ENCODE peak calls at places on chromosomes 12 and 14, in six cellular contexts. X is cardiac fibroblast; H is choroid plexus epithelial cell; K is CD4-positive, alpha-beta T cell; O is K562; Z is bronchial epithelial cell. T is an unnamed sample.

GRCh38 chr14:53035336-53035735 is 84.5 kb upstream of the FERMT2 start:
- DNase-seq in Z (no peak), H (no peak), X (no peak), O (no peak), K (no peak), T (no peak)

GRCh38 chr12:79535751-79536150 is 155.0 kb downstream of the PAWR start:
- DNase-seq in H (no peak), Z (no peak), K (no peak), X (no peak), O (no peak), T (no peak)

GRCh38 chr12:115761784-115762183 is 515.7 kb downstream of the MED13L start:
- DNase-seq in H (no peak), X (no peak), O (no peak), K (no peak), Z (no peak), T (no peak)

GRCh38 chr14:75079521-75079920 is 10.1 kb downstream of the ZC2HC1C start:
- DNase-seq in Z (no peak), H (no peak), X (no peak), K (no peak), O (no peak), T (no peak)

GRCh38 chr12:77795699-77796098 is 35.0 kb upstream of the NAV3 start:
- DNase-seq in K (no peak), Z (no peak), X (peak; percentile 61), O (no peak), H (peak; percentile 76), T (no peak)

GRCh38 chr14:101721951-101722661 is 39.4 kb upstream of the PPP2R5C start:
- DNase-seq in X (peak; percentile 25), H (peak; percentile 39), K (peak; percentile 72), Z (no peak), O (no peak), T (no peak)

GRCh38 chr12:86194721-86195120 is 61.5 kb downstream of the MGAT4C start:
- DNase-seq in Z (no peak), H (no peak), K (no peak), O (no peak), X (no peak), T (no peak)

GRCh38 chr14:35338731-35339405 is 46.7 kb downstream of the PSMA6 start:
- DNase-seq in K (no peak), H (no peak), O (no peak), X (no peak), Z (no peak), T (no peak)

GRCh38 chr14:74542056-74542685 is 48.6 kb downstream of the ISCA2 start:
- DNase-seq in H (no peak), K (no peak), Z (no peak), O (no peak), X (no peak), T (no peak)

GRCh38 chr14:87944987-87945604 is 47.9 kb downstream of the GALC start:
- DNase-seq in X (peak; percentile 80), Z (peak; percentile 57), K (no peak), H (peak; percentile 87), O (peak; percentile 19), T (no peak)

GRCh38 chr12:22312336-22312735 is 22.2 kb downstream of the ST8SIA1 start:
- DNase-seq in H (peak; percentile 1), O (no peak), K (no peak), X (peak; percentile 95), Z (peak; percentile 79), T (no peak)

GRCh38 chr12:40762072-40762471 is 69.8 kb downstream of the CNTN1 start:
- DNase-seq in H (no peak), O (no peak), K (no peak), Z (no peak), X (no peak), T (no peak)

GRCh38 chr12:116194935-116195431 is 82.5 kb downstream of the MED13L start:
- DNase-seq in H (no peak), Z (no peak), X (no peak), K (no peak), O (no peak), T (no peak)

GRCh38 chr12:120488057-120488660 is 7.8 kb upstream of the DYNLL1 start:
- DNase-seq in H (no peak), K (no peak), O (peak; percentile 43), Z (no peak), X (no peak), T (no peak)

GRCh38 chr12:116910645-116911449 is at the start of gene FBXW8:
- DNase-seq in H (peak; percentile 72), O (peak; percentile 92), Z (peak; percentile 20), K (peak; percentile 66), X (peak; percentile 75), T (peak; percentile 72)

GRCh38 chr14:73843296-73843695 is 8.3 kb upstream of the PTGR2 start:
- DNase-seq in K (no peak), X (no peak), Z (no peak), O (no peak), H (no peak), T (no peak)

GRCh38 chr12:119460876-119461275 is 126.3 kb downstream of the CCDC60 start:
- DNase-seq in X (no peak), O (no peak), K (no peak), Z (no peak), H (no peak), T (no peak)

GRCh38 chr14:54335569-54336155 is 61.1 kb upstream of the CDKN3 start:
- DNase-seq in Z (no peak), K (no peak), O (no peak), H (no peak), X (no peak), T (no peak)

GRCh38 chr14:105312973-105313372 is 1.6 kb upstream of the PACS2 start:
- DNase-seq in Z (no peak), O (no peak), X (no peak), K (no peak), H (no peak), T (no peak)

GRCh38 chr12:105864316-105864715 is 274.4 kb downstream of the NUAK1 start:
- DNase-seq in K (no peak), H (no peak), X (no peak), O (no peak), Z (no peak), T (no peak)

GRCh38 chr12:67220065-67220464 is 49.1 kb upstream of the CAND1 start:
- DNase-seq in K (no peak), Z (peak; percentile 48), H (peak; percentile 19), X (peak; percentile 5), O (no peak), T (no peak)
- TF ChIP-seq CTCF in K (no peak), Z (peak; percentile 59), H (peak; percentile 44), X (no peak), O (peak; percentile 41), T (no peak)

GRCh38 chr12:64323006-64323405 is 67.6 kb downstream of the C12orf56 start:
- DNase-seq in H (no peak), O (no peak), X (no peak), K (no peak), Z (no peak), T (no peak)

GRCh38 chr12:64323476-64324225 is 66.9 kb downstream of the C12orf56 start:
- DNase-seq in O (no peak), K (no peak), H (peak; percentile 27), Z (peak; percentile 10), X (no peak), T (no peak)

GRCh38 chr12:64320611-64321010 is 69.9 kb downstream of the C12orf56 start:
- DNase-seq in Z (no peak), H (peak; percentile 23), O (no peak), K (no peak), X (no peak), T (no peak)

GRCh38 chr12:64318605-64319004 is 72.0 kb downstream of the C12orf56 start:
- DNase-seq in H (peak; percentile 73), K (no peak), Z (peak; percentile 50), O (no peak), X (peak; percentile 87), T (no peak)
- TF ChIP-seq CTCF in H (peak; percentile 45), K (no peak), Z (no peak), O (no peak), X (peak; percentile 26), T (no peak)

DNA sequence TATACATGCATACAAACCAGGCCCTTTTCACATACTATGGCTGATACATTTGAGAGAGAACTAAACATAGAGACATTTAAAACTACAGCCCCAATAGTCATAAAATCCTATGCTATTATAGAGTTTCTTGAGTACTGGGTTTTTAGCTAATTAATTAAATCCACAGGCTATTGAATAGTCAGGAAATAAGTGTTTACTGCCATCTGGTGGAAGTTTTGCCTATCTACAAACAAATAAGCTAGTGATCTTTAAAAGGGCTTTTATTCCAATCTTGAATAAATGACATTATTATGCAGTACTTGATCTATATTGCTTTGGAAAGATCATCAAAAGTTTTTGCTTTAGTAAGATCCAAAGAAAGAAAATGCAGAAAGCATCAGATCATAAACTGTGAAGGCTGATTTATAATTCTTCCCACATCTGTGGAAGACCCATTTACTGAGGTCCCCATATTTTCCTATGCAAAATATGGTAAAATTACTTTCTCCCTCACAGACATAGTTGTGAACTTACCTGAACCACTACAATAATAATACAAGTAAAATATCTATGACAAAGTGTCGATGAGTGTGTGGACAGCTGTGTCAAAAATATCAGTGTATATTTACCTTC is 131.3 kb downstream of the ITPR2 start:
- DNase-seq in H (peak; percentile 75), Z (peak; percentile 59), K (no peak), X (peak; percentile 78), O (peak; percentile 14), T (no peak)
- TF ChIP-seq CTCF in H (peak; percentile 54), Z (peak; percentile 19), K (peak; percentile 61), X (peak; percentile 52), O (peak; percentile 77), T (peak; percentile 68)

DNA sequence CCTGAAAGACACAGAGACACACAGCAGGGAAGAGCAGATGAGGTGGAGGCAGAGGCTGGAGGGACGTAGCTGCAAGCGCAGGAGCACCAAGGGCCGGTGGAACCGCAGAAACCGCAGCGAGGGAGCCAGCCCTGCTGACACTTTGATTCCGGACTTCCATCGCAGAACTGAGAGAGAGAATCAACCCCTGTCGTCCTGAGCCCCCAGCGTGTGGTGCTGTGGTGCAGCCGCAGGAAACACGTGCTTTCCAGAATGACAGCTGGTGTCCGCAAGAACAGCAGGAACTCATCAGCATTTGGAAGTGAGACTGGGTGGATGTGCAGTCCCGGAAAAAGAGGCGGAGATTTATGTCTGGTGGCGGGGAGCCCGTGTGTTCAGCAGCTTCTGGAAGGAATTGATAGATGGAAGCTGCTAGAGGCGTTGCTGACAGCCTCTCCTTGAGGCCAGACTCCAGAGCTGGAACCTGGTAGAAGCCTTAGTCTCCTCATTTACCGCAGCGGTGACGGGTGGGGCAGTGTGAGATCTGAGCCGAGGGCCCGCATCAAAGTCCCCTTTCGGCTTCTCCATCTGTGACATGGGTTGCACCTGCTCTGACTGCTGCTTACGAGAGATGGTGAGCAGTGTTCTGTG is 21.9 kb upstream of the KLC1 start:
- DNase-seq in O (peak; percentile 46), X (peak; percentile 79), K (peak; percentile 53), Z (peak; percentile 10), H (peak; percentile 97), T (no peak)
- TF ChIP-seq CTCF in O (peak; percentile 41), X (peak; percentile 22), K (peak; percentile 26), Z (no peak), H (peak; percentile 50), T (no peak)

GRCh38 chr12:51345681-51346080 is 798 bp downstream of the CELA1 start:
- DNase-seq in Z (no peak), K (no peak), X (peak; percentile 31), H (peak; percentile 33), O (peak; percentile 48), T (no peak)

GRCh38 chr12:51346581-51346980 is at the start of gene CELA1:
- DNase-seq in H (no peak), Z (no peak), O (no peak), X (no peak), K (no peak), T (no peak)

GRCh38 chr12:51342416-51342815 is 4.1 kb downstream of the CELA1 start:
- DNase-seq in X (no peak), Z (no peak), O (no peak), H (no peak), K (no peak), T (no peak)

GRCh38 chr12:51341259-51342007 is 5.0 kb downstream of the CELA1 start:
- DNase-seq in Z (peak; percentile 68), O (peak; percentile 71), K (peak; percentile 73), H (peak; percentile 78), X (peak; percentile 80), T (no peak)

GRCh38 chr12:51343201-51343600 is 3.3 kb downstream of the CELA1 start:
- DNase-seq in Z (peak; percentile 9), X (no peak), O (no peak), H (no peak), K (no peak), T (no peak)
- TF ChIP-seq CTCF in Z (no peak), X (no peak), O (no peak), H (no peak), K (no peak), T (no peak)

T was measured in mesothelial cell of epicardium.